ENCODE peak calls at places on chromosomes 6 and 20, in nine cellular contexts. G, E, N, B, T, S, X, I and Z are unnamed samples.

GRCh38 chr6:165055231-165055630 is 254.2 kb downstream of the C6orf118 start:
- DNase-seq in B (no peak), X (no peak), T (no peak), E (no peak), N (no peak), S (no peak), I (no peak), G (no peak), Z (no peak)

GRCh38 chr6:108581932-108582500 is 21.3 kb downstream of the FOXO3 start:
- DNase-seq in S (no peak), X (no peak), G (no peak), T (no peak), I (no peak), B (no peak), E (no peak), N (no peak), Z (no peak)

GRCh38 chr20:47620808-47621805 is 119.4 kb downstream of the NCOA3 start:
- DNase-seq in T (no peak), E (peak; percentile 40), I (no peak), G (no peak), X (peak; percentile 21), N (no peak), S (peak; percentile 58), B (peak; percentile 61), Z (no peak)

GRCh38 chr20:32440758-32441078 is 82.6 kb downstream of the ASXL1 start:
- DNase-seq in E (no peak), T (no peak), X (no peak), G (no peak), N (no peak), B (no peak), S (no peak), I (no peak), Z (peak; percentile 39)

GRCh38 chr6:101413773-101414172 is 20.3 kb downstream of the GRIK2 start:
- DNase-seq in G (no peak), X (no peak), S (no peak), E (peak; percentile 42), N (no peak), I (no peak), T (no peak), B (no peak), Z (no peak)

GRCh38 chr20:57622579-57623381 is 2.6 kb upstream of the ZBP1 start:
- DNase-seq in G (peak; percentile 77), B (peak; percentile 83), I (peak; percentile 52), T (peak; percentile 68), E (peak; percentile 50), N (no peak), S (peak; percentile 59), X (no peak), Z (peak; percentile 72)

GRCh38 chr6:136500414-136500813 is 49.8 kb downstream of the MAP7 start:
- DNase-seq in G (no peak), B (no peak), N (no peak), S (no peak), X (no peak), T (no peak), I (no peak), E (no peak), Z (no peak)

GRCh38 chr6:22747576-22747975 is 178.2 kb downstream of the HDGFL1 start:
- DNase-seq in E (no peak), I (no peak), X (no peak), T (no peak), S (no peak), G (no peak), B (no peak), N (no peak), Z (no peak)

GRCh38 chr6:35049885-35050284 is 91.3 kb downstream of the TCP11 start:
- DNase-seq in X (no peak), N (peak; percentile 78), T (no peak), E (peak; percentile 51), I (no peak), S (no peak), B (no peak), G (no peak), Z (no peak)

GRCh38 chr6:53066059-53066406 is 829 bp downstream of the FBXO9 start:
- DNase-seq in B (no peak), T (peak; percentile 45), E (peak; percentile 40), N (peak; percentile 51), S (no peak), G (peak; percentile 28), I (no peak), X (peak; percentile 11), Z (no peak)

GRCh38 chr20:1326031-1326930 is 2.7 kb downstream of the SDCBP2 start:
- DNase-seq in X (no peak), S (no peak), G (no peak), N (no peak), E (no peak), T (no peak), B (no peak), I (no peak), Z (peak; percentile 55)

GRCh38 chr6:35240838-35241801 is 18.4 kb upstream of the ZNF76 start:
- DNase-seq in E (peak; percentile 71), S (peak; percentile 83), T (peak; percentile 82), G (peak; percentile 76), B (peak; percentile 94), N (peak; percentile 73), X (no peak), I (peak; percentile 54), Z (peak; percentile 84)

GRCh38 chr6:109706513-109706912 is 15.4 kb downstream of the FIG4 start:
- DNase-seq in E (no peak), S (no peak), G (no peak), I (no peak), B (no peak), X (no peak), T (no peak), N (no peak), Z (no peak)

GRCh38 chr20:49853640-49854039 is 41.0 kb downstream of the SLC9A8 start:
- DNase-seq in N (no peak), B (peak; percentile 78), T (no peak), G (no peak), X (no peak), E (no peak), I (no peak), S (no peak), Z (no peak)

GRCh38 chr6:87483929-87484328 is 11.2 kb downstream of the SLC35A1 start:
- DNase-seq in I (no peak), B (peak; percentile 37), S (no peak), G (no peak), T (no peak), X (peak; percentile 20), E (no peak), N (no peak), Z (no peak)

GRCh38 chr6:25052181-25052580 is 116.4 kb upstream of the RIPOR2 start:
- DNase-seq in N (no peak), I (no peak), B (peak; percentile 71), S (no peak), X (no peak), E (no peak), T (no peak), G (no peak), Z (no peak)

GRCh38 chr20:36645998-36646397 is at the start of gene SLA2:
- DNase-seq in B (no peak), G (peak; percentile 64), T (peak; percentile 43), I (peak; percentile 43), X (peak; percentile 70), N (peak; percentile 53), S (no peak), E (no peak), Z (no peak)

GRCh38 chr6:73024598-73024997 is 200.7 kb downstream of the KHDC1L start:
- DNase-seq in T (no peak), G (no peak), S (no peak), B (no peak), X (no peak), I (no peak), E (no peak), N (no peak), Z (no peak)